ENCODE peak calls at places on chromosomes 1 and 21, in eight cellular contexts. Z, V, E, C, I, O, H and M are unnamed samples.

GRCh38 chr1:237387144-237387505 is 345.1 kb downstream of the RYR2 start:
- DNase-seq in C (no peak), V (no peak), H (no peak), I (no peak), E (no peak), Z (no peak), O (no peak), M (no peak)

GRCh38 chr1:187509091-187509490 is 680.3 kb downstream of the PLA2G4A start:
- DNase-seq in I (no peak), H (no peak), V (no peak), E (no peak), O (no peak), Z (no peak), C (no peak), M (no peak)

GRCh38 chr1:196034080-196034706 is 574.0 kb downstream of the KCNT2 start:
- DNase-seq in O (no peak), I (no peak), V (no peak), Z (no peak), C (peak; percentile 69), E (no peak), H (no peak), M (no peak)

GRCh38 chr1:203287109-203287893 is 18.0 kb upstream of the BTG2 start:
- DNase-seq in H (no peak), Z (peak; percentile 88), C (no peak), O (peak; percentile 84), I (peak; percentile 75), V (peak; percentile 73), E (no peak), M (peak; percentile 84)

GRCh38 chr1:243596441-243597183 is 253.4 kb downstream of the AKT3 start:
- DNase-seq in Z (no peak), C (peak; percentile 92), O (peak; percentile 44), H (no peak), E (peak; percentile 80), V (no peak), I (no peak), M (peak; percentile 67)

GRCh38 chr1:198656500-198656932 is 17.7 kb downstream of the PTPRC start:
- DNase-seq in Z (peak; percentile 67), O (peak; percentile 51), H (no peak), E (no peak), I (peak; percentile 68), V (peak; percentile 72), C (no peak), M (peak; percentile 97)

GRCh38 chr1:108961752-108962486 is 1.4 kb downstream of the CLCC1 start:
- DNase-seq in C (peak; percentile 2), I (no peak), Z (no peak), V (no peak), O (peak; percentile 24), E (no peak), H (no peak), M (no peak)

GRCh38 chr1:45809761-45810160 is 6.3 kb downstream of the MAST2 start:
- DNase-seq in V (no peak), I (no peak), E (no peak), C (no peak), O (no peak), H (no peak), Z (no peak), M (no peak)

GRCh38 chr1:29200905-29201594 is 19.4 kb upstream of the SRSF4 start:
- DNase-seq in V (no peak), O (no peak), I (no peak), H (no peak), C (no peak), E (no peak), Z (no peak), M (no peak)

GRCh38 chr1:29197993-29198392 is 16.3 kb upstream of the SRSF4 start:
- DNase-seq in I (no peak), O (no peak), V (no peak), Z (no peak), H (no peak), E (no peak), C (no peak), M (no peak)

GRCh38 chr1:29202053-29202452 is 20.4 kb upstream of the SRSF4 start:
- DNase-seq in I (no peak), V (no peak), E (no peak), H (no peak), C (no peak), Z (no peak), O (no peak), M (no peak)

GRCh38 chr1:29201595-29202051 is 19.9 kb upstream of the SRSF4 start:
- DNase-seq in O (no peak), C (no peak), V (no peak), H (no peak), I (no peak), Z (no peak), E (no peak), M (no peak)

DNA sequence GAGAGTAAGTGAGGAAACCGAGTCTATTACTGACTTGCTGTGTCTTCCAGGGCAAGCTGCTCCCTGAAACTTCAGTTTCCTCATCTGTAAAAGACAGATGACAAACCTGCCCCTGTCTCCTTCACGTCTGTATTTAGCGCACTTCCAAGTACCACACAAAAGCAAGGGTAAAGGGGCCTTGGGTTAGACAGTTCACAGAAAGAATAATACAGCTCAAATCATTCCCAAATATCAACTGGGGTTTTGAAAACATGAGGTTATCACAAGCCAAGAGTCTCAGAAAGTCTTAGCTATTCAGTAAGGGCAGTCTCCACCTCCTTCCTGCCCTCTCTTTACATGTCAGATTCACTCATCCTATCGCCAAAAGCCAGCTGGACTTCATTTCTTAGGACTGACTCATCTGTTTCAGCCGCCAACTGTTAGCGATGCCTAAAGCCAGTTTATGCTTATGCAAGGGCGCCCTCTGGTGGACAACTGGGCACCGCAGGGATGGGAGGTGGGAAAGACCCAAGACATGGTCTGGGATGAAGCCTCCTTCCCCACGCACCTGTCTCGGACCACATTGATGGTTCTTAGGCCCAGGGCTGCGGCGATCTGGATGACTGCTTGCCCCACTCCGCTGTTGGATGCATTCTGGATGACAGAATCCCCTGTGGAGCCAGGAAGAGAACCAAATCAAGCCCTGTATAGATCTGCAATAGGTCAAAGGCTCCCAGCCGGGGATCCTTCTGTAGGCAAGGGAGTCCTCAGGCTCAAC is 21.1 kb upstream of the SRSF4 start:
- DNase-seq in V (peak; percentile 83), O (peak; percentile 96), H (peak; percentile 98), Z (peak; percentile 95), I (peak; percentile 83), C (peak; percentile 97), E (peak; percentile 97), M (peak; percentile 73)
- H3K4me3 ChIP-seq in V (no peak overlapping the region), O (no peak overlapping the region), H (no peak overlapping the region), Z (no peak overlapping the region), I (no peak overlapping the region), C (no peak overlapping the region), E (no peak overlapping the region), M (no peak overlapping the region)

DNA sequence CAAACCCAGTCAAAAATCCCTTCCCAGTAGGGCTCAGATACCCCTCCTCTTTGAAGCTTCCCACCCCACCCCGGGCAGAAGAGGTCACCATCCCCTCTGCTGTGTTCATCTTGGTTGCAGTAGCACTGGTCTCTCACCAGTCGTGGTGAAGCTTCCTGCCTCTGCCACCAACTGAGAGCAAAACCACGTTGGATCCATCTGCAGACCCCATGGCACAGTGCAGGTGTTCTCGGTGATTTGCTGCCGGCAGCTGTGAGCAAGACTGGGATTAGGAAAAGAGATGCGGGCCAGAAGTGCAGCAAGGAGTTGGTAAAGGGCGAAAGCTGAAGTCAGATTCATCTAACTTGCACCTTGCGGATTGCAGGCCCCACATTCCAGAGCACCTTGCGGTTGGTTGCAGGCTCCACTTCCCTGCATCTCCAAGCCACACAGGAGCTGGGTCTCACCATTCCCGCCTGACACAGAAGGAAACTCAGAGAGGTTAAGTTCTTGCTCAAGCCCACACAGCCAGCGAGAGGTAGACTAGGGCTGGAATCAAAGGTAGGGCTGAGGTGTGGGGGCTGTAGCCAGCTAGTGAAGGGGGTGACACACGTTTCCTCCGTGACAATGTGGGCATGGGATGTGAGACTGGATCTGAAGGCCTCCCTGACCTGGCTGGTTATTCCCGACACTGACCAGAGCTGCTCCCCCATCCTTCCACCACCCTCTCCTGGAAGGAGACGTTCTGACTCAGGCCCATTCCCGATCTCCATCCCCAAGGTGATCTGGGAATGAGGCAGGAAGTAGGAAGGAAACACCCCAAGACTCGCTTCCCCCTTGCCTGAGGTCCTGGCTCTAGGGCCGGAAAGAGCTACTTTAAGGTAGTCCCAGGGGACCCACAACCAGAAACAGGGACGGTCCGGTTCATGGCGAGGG is 3.3 kb upstream of the FAM110D start:
- DNase-seq in I (no peak), E (no peak), C (no peak), Z (no peak), O (no peak), V (no peak), H (no peak), M (no peak)
- H3K4me3 ChIP-seq in I (no peak overlapping the region), E (no peak overlapping the region), C (no peak overlapping the region), Z (peak overlapping the region; percentile 12), O (no peak overlapping the region), V (no peak overlapping the region), H (peak overlapping the region; percentile 25), M (no peak overlapping the region)

GRCh38 chr1:235122348-235122747 is 6.3 kb downstream of the TOMM20 start:
- DNase-seq in I (no peak), H (no peak), V (no peak), C (no peak), E (no peak), O (no peak), Z (no peak), M (no peak)

GRCh38 chr1:235124665-235125064 is 4.0 kb downstream of the TOMM20 start:
- DNase-seq in V (no peak), I (no peak), C (no peak), O (no peak), E (no peak), Z (no peak), H (no peak), M (no peak)

GRCh38 chr1:235127774-235128452 is 724 bp downstream of the TOMM20 start:
- DNase-seq in H (no peak), C (peak; percentile 10), Z (no peak), O (peak; percentile 49), I (no peak), E (no peak), V (no peak), M (no peak)

GRCh38 chr1:235127203-235127602 is 1.4 kb downstream of the TOMM20 start:
- DNase-seq in V (no peak), O (no peak), E (no peak), H (no peak), C (no peak), Z (no peak), I (no peak), M (no peak)

GRCh38 chr1:235124111-235124510 is 4.5 kb downstream of the TOMM20 start:
- DNase-seq in I (no peak), H (no peak), C (no peak), V (no peak), O (no peak), Z (no peak), E (no peak), M (no peak)
- H3K4me3 ChIP-seq in I (no peak overlapping the region), H (no peak overlapping the region), C (no peak overlapping the region), V (no peak overlapping the region), O (no peak overlapping the region), Z (no peak overlapping the region), E (no peak overlapping the region), M (no peak overlapping the region)

GRCh38 chr21:45986316-45987051 is 4.9 kb downstream of the COL6A1 start:
- DNase-seq in C (no peak), H (peak; percentile 74), I (no peak), E (no peak), O (no peak), Z (peak; percentile 54), V (peak; percentile 0), M (no peak)

GRCh38 chr21:45983981-45984551 is 2.5 kb downstream of the COL6A1 start:
- DNase-seq in V (no peak), H (peak; percentile 88), C (no peak), E (no peak), O (no peak), I (no peak), Z (peak; percentile 68), M (no peak)

GRCh38 chr21:45982758-45983731 is 1.5 kb downstream of the COL6A1 start:
- DNase-seq in E (no peak), H (peak; percentile 79), O (no peak), I (no peak), V (no peak), C (no peak), Z (peak; percentile 65), M (no peak)

GRCh38 chr21:45985471-45986315 is 4.1 kb downstream of the COL6A1 start:
- DNase-seq in I (no peak), V (no peak), O (no peak), Z (peak; percentile 60), H (peak; percentile 78), E (no peak), C (no peak), M (no peak)

GRCh38 chr21:45984584-45985095 is 3.1 kb downstream of the COL6A1 start:
- DNase-seq in V (no peak), I (no peak), C (no peak), Z (no peak), E (no peak), H (no peak), O (no peak), M (no peak)
- H3K4me3 ChIP-seq in V (no peak overlapping the region), I (no peak overlapping the region), C (peak overlapping the region; percentile 7), Z (no peak overlapping the region), E (peak overlapping the region; percentile 99), H (no peak overlapping the region), O (no peak overlapping the region), M (no peak overlapping the region)